ENCODE peak calls at places on chromosomes 12 and 14, in seven cellular contexts. L is SK-N-MC, X is GM23338, C is HCT116, R is fibroblast of lung, N is A673, V is PC-3. H is an unnamed sample.
A peak's percentile ranks its signal among the peaks of the same experiment; 100 is the strongest.

GRCh38 chr12:57276935-57277563 is 26.1 kb upstream of the STAC3 start:
- DNase-seq in X (peak; percentile 75), N (peak; percentile 52), L (no peak), R (peak; percentile 34), V (peak; percentile 52), C (peak; percentile 18), H (peak; percentile 40)

GRCh38 chr14:54085137-54085810 is 128.6 kb upstream of the BMP4 start:
- DNase-seq in C (no peak), N (no peak), X (peak; percentile 13), V (no peak), R (peak; percentile 19), L (no peak), H (no peak)

GRCh38 chr14:31858868-31859267 is 218.2 kb upstream of the ARHGAP5 start:
- DNase-seq in R (peak; percentile 50), N (no peak), L (no peak), C (no peak), X (no peak), V (peak; percentile 53), H (no peak)

GRCh38 chr12:43957732-43958131 is 121.9 kb downstream of the TMEM117 start:
- DNase-seq in X (peak; percentile 72), R (peak; percentile 65), V (peak; percentile 79), C (peak; percentile 37), L (peak; percentile 88), N (peak; percentile 93), H (peak; percentile 49)

GRCh38 chr14:77347746-77348145 is 26.9 kb downstream of the GSTZ1 start:
- DNase-seq in V (no peak), X (no peak), L (peak; percentile 6), N (no peak), C (no peak), R (no peak), H (no peak)

GRCh38 chr14:54329082-54329695 is 67.6 kb upstream of the CDKN3 start:
- DNase-seq in X (peak; percentile 92), C (peak; percentile 29), R (peak; percentile 81), N (peak; percentile 71), V (peak; percentile 96), L (peak; percentile 20), H (peak; percentile 73)

GRCh38 chr12:19248929-19249602 is 119.5 kb downstream of the PLEKHA5 start:
- DNase-seq in C (no peak), N (no peak), V (no peak), R (peak; percentile 75), X (no peak), L (no peak), H (no peak)

GRCh38 chr12:66638666-66639065 is 40.2 kb downstream of the GRIP1 start:
- DNase-seq in L (no peak), X (no peak), V (no peak), R (no peak), C (no peak), N (no peak), H (no peak)

GRCh38 chr14:68386950-68387779 is 405.7 kb downstream of the ZFP36L1 start:
- DNase-seq in R (peak; percentile 57), V (no peak), C (no peak), X (no peak), N (no peak), L (no peak), H (no peak)

GRCh38 chr14:96225745-96226151 is 21.1 kb downstream of the BDKRB2 start:
- DNase-seq in V (peak; percentile 62), X (peak; percentile 56), R (peak; percentile 62), C (no peak), L (no peak), N (no peak), H (peak; percentile 61)

GRCh38 chr12:102406033-102406584 is 74.3 kb downstream of the IGF1 start:
- DNase-seq in N (peak; percentile 81), L (no peak), V (no peak), R (peak; percentile 23), C (no peak), X (no peak), H (peak; percentile 29)

GRCh38 chr12:59650594-59651229 is 54.9 kb downstream of the SLC16A7 start:
- DNase-seq in X (peak; percentile 14), R (no peak), L (no peak), C (no peak), N (no peak), V (no peak), H (no peak)

GRCh38 chr12:118983147-118983824 is 1.9 kb downstream of the SRRM4 start:
- DNase-seq in R (no peak), V (no peak), N (no peak), L (no peak), X (no peak), C (no peak), H (no peak)

GRCh38 chr14:78448483-78449094 is 278.4 kb downstream of the NRXN3 start:
- DNase-seq in V (peak; percentile 28), L (peak; percentile 2), C (peak; percentile 15), X (peak; percentile 81), N (peak; percentile 60), R (peak; percentile 1), H (peak; percentile 59)

GRCh38 chr12:116718578-116719454 is 19.1 kb downstream of the SPRING1 start:
- DNase-seq in C (no peak), N (peak; percentile 69), L (peak; percentile 44), R (peak; percentile 22), X (no peak), V (peak; percentile 60), H (no peak)
- H3K4me3 ChIP-seq in C (no peak overlapping the region), N (peak overlapping the region; percentile 2), L (peak overlapping the region; percentile 36), R (no peak overlapping the region), X (no peak overlapping the region), V (no peak overlapping the region), H (no peak overlapping the region)

DNA sequence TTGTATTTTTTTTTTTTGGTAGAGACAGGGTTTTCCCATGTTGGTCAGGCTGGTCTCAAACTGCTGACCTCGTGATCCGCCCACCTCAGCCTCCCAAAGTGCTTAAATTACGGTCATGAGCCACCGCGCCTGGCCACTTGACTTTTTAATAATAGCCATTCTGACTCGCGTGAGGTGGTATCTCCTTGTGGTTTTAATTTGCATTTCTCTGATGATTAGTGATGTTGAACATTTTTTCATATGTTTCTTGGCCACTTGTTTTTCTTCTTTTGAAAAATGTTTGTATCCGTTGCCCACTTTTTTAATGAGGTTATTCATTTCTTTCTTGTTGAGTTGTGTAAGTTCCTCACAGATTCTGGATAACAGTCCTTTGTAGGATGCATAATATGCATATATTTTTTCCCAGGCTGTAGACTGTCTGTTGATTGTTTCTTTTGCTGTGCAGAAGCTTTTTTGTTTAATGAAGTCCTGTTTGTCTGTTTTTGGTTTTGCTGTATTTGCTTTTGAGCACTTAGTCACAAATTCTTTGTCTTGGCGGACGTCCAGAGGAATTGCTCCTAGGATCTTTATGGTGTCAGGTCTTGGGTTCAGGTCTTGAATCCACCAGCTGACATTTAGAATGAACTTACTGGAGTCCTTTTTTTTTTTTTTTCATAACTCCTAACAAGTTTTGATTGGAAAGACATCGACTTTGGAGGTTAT is 10.3 kb upstream of the PGAM5 start:
- DNase-seq in V (peak; percentile 96), L (no peak), N (no peak), R (peak; percentile 42), C (no peak), X (no peak), H (no peak)
- TF ChIP-seq EZH2 in V (no peak), L (no peak), N (no peak), R (no peak), C (no peak), X (no peak), H (no peak)

DNA sequence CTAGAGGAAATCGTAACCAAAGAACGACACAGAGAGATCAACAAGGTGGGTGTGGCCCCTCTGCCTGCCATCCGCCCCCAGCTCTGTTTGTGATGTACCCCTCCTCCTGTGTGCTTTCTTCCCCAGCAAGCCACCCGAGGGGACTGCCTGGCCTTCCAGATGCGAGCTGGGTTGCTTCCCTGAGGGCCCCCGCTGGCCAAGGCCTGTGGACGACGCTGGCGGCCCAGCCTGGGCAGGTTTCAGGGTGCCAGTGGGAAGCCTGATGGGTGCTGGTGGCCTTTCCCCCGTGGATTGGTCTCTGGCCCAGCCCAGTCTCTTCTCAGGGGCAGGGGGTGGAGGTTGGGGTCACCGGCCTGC is 2.0 kb downstream of the ARL6IP4 start:
- DNase-seq in R (no peak), C (no peak), V (no peak), L (no peak), N (no peak), X (no peak), H (no peak)
- H3K4me3 ChIP-seq in R (no peak overlapping the region), C (no peak overlapping the region), V (peak overlapping the region; percentile 85), L (no peak overlapping the region), N (no peak overlapping the region), X (no peak overlapping the region), H (no peak overlapping the region)

DNA sequence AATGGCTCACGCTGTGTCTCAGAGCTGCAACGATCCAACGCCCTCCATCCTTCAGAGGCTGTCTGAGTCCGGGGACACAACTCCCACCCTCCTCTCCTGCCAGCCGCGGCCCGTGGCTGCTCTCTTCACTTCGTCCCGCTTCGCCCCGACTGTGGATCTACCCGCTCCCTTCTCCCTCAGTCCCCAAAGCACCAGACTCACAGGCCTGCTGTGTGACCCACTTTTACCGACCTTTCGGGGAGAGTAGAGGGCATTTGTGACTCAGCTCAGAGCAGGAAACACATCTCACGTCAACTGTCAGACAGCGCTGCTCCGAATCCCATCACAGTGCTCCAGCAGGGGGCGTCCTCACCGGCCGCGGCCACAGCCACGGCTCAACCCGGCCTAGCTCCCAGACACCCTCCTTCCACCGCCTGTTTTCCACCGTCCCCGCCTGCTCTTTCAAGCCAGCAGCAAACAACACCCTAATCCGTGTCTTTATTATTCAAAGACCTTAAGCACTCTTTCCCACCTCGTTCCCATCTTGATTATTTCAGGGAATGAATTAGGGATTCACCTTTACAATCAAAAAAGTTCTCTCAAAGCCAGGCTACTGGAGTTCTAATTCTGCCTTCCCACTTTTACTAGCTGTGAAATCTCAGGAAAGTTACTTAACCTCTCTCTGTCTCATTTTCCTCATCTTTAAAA is 5.0 kb upstream of the AQP2 start:
- DNase-seq in L (no peak), C (peak; percentile 62), R (peak; percentile 79), N (peak; percentile 82), V (peak; percentile 84), X (peak; percentile 90), H (peak; percentile 91)
- TF ChIP-seq EZH2 in L (no peak), C (no peak), R (no peak), N (no peak), V (no peak), X (no peak), H (no peak)